ENCODE peak calls at places on chromosomes 6 and 20, in seven cellular contexts. One of them, this sample, is unnamed.
A peak's percentile ranks its signal among the peaks of the same experiment; 100 is the strongest.

GRCh38 chr20:62785381-62785780 is 10.9 kb upstream of the MRGBP start:
- DNase-seq in RWPE1: no peak
- DNase-seq in heart left ventricle: no peak
- DNase-seq in cardiac muscle cell: no peak
- DNase-seq in fibroblast of lung: no peak
- DNase-seq in heart right ventricle: no peak
- DNase-seq in right lobe of liver: no peak
- DNase-seq in this sample: no peak

GRCh38 chr6:132456700-132457143 is 55.4 kb upstream of the MOXD1 start:
- DNase-seq in cardiac muscle cell: peak; percentile 20
- DNase-seq in heart left ventricle: peak; percentile 73
- DNase-seq in right lobe of liver: no peak
- DNase-seq in fibroblast of lung: no peak
- DNase-seq in RWPE1: no peak
- DNase-seq in heart right ventricle: peak; percentile 58
- DNase-seq in this sample: no peak

GRCh38 chr6:107235521-107235920 is 120.2 kb upstream of the BEND3 start:
- DNase-seq in right lobe of liver: no peak
- DNase-seq in cardiac muscle cell: peak; percentile 55
- DNase-seq in RWPE1: no peak
- DNase-seq in heart left ventricle: no peak
- DNase-seq in heart right ventricle: no peak
- DNase-seq in fibroblast of lung: no peak
- DNase-seq in this sample: no peak

GRCh38 chr6:140140891-140141290 is 766.4 kb upstream of the CITED2 start:
- DNase-seq in cardiac muscle cell: no peak
- DNase-seq in fibroblast of lung: no peak
- DNase-seq in right lobe of liver: no peak
- DNase-seq in heart right ventricle: no peak
- DNase-seq in heart left ventricle: no peak
- DNase-seq in RWPE1: no peak
- DNase-seq in this sample: no peak

GRCh38 chr6:90179190-90180169 is 117.2 kb downstream of the BACH2 start:
- DNase-seq in RWPE1: no peak
- DNase-seq in heart right ventricle: no peak
- DNase-seq in right lobe of liver: no peak
- DNase-seq in heart left ventricle: no peak
- DNase-seq in cardiac muscle cell: peak; percentile 21
- DNase-seq in fibroblast of lung: no peak
- DNase-seq in this sample: no peak

GRCh38 chr6:132365319-132365907 is 35.9 kb downstream of the MOXD1 start:
- DNase-seq in RWPE1: no peak
- DNase-seq in right lobe of liver: no peak
- DNase-seq in fibroblast of lung: peak; percentile 87
- DNase-seq in heart left ventricle: no peak
- DNase-seq in cardiac muscle cell: peak; percentile 71
- DNase-seq in heart right ventricle: no peak
- DNase-seq in this sample: no peak

GRCh38 chr6:51972659-51973058 is 114.8 kb downstream of the PKHD1 start:
- DNase-seq in heart left ventricle: no peak
- DNase-seq in cardiac muscle cell: no peak
- DNase-seq in heart right ventricle: no peak
- DNase-seq in RWPE1: no peak
- DNase-seq in fibroblast of lung: no peak
- DNase-seq in right lobe of liver: no peak
- DNase-seq in this sample: no peak

GRCh38 chr20:48490976-48491657 is 336.7 kb downstream of the PREX1 start:
- DNase-seq in heart right ventricle: no peak
- DNase-seq in heart left ventricle: no peak
- DNase-seq in fibroblast of lung: no peak
- DNase-seq in RWPE1: no peak
- DNase-seq in right lobe of liver: no peak
- DNase-seq in cardiac muscle cell: no peak
- DNase-seq in this sample: peak; percentile 58

GRCh38 chr6:12169377-12169776 is 120.8 kb upstream of the EDN1 start:
- DNase-seq in heart right ventricle: no peak
- DNase-seq in RWPE1: no peak
- DNase-seq in fibroblast of lung: no peak
- DNase-seq in right lobe of liver: no peak
- DNase-seq in heart left ventricle: no peak
- DNase-seq in cardiac muscle cell: no peak
- DNase-seq in this sample: no peak

GRCh38 chr6:39941820-39942219 is 7.6 kb upstream of the MOCS1 start:
- DNase-seq in heart left ventricle: no peak
- DNase-seq in cardiac muscle cell: no peak
- DNase-seq in RWPE1: no peak
- DNase-seq in heart right ventricle: no peak
- DNase-seq in right lobe of liver: no peak
- DNase-seq in fibroblast of lung: no peak
- DNase-seq in this sample: peak; percentile 60

GRCh38 chr6:75089921-75090320 is 115.9 kb downstream of the COL12A1 start:
- DNase-seq in RWPE1: no peak
- DNase-seq in right lobe of liver: no peak
- DNase-seq in fibroblast of lung: no peak
- DNase-seq in heart left ventricle: peak; percentile 32
- DNase-seq in cardiac muscle cell: no peak
- DNase-seq in heart right ventricle: no peak
- DNase-seq in this sample: no peak

GRCh38 chr6:140045116-140045515 is 670.7 kb upstream of the CITED2 start:
- DNase-seq in heart left ventricle: no peak
- DNase-seq in RWPE1: no peak
- DNase-seq in fibroblast of lung: no peak
- DNase-seq in heart right ventricle: no peak
- DNase-seq in right lobe of liver: no peak
- DNase-seq in cardiac muscle cell: no peak
- DNase-seq in this sample: no peak

GRCh38 chr6:139940741-139941712 is 566.6 kb upstream of the CITED2 start:
- DNase-seq in heart right ventricle: no peak
- DNase-seq in right lobe of liver: no peak
- DNase-seq in fibroblast of lung: peak; percentile 37
- DNase-seq in heart left ventricle: no peak
- DNase-seq in RWPE1: no peak
- DNase-seq in cardiac muscle cell: peak; percentile 76
- DNase-seq in this sample: no peak

GRCh38 chr6:132623446-132623845 is 629 bp downstream of the TAAR2 start:
- DNase-seq in heart right ventricle: no peak
- DNase-seq in cardiac muscle cell: no peak
- DNase-seq in fibroblast of lung: no peak
- DNase-seq in right lobe of liver: no peak
- DNase-seq in RWPE1: no peak
- DNase-seq in heart left ventricle: no peak
- DNase-seq in this sample: no peak

GRCh38 chr20:35490736-35491181 is 35.4 kb downstream of the CEP250 start:
- DNase-seq in RWPE1: no peak
- DNase-seq in cardiac muscle cell: no peak
- DNase-seq in fibroblast of lung: no peak
- DNase-seq in heart right ventricle: no peak
- DNase-seq in right lobe of liver: no peak
- DNase-seq in heart left ventricle: no peak
- DNase-seq in this sample: no peak

GRCh38 chr6:133610271-133610840 is 278.6 kb upstream of the TCF21 start:
- DNase-seq in fibroblast of lung: peak; percentile 46
- DNase-seq in heart right ventricle: no peak
- DNase-seq in RWPE1: no peak
- DNase-seq in cardiac muscle cell: peak; percentile 36
- DNase-seq in right lobe of liver: no peak
- DNase-seq in heart left ventricle: no peak
- DNase-seq in this sample: no peak

GRCh38 chr20:16479666-16480065 is 93.6 kb downstream of the KIF16B start:
- DNase-seq in right lobe of liver: no peak
- DNase-seq in heart left ventricle: no peak
- DNase-seq in fibroblast of lung: no peak
- DNase-seq in cardiac muscle cell: no peak
- DNase-seq in heart right ventricle: no peak
- DNase-seq in RWPE1: no peak
- DNase-seq in this sample: no peak

GRCh38 chr6:105077592-105078463 is 102.0 kb downstream of the POPDC3 start:
- DNase-seq in RWPE1: peak; percentile 39
- DNase-seq in right lobe of liver: no peak
- DNase-seq in cardiac muscle cell: peak; percentile 68
- DNase-seq in fibroblast of lung: peak; percentile 40
- DNase-seq in heart right ventricle: no peak
- DNase-seq in heart left ventricle: no peak
- DNase-seq in this sample: no peak

GRCh38 chr20:46647469-46647868 is 3.8 kb downstream of the SLC13A3 start:
- DNase-seq in heart left ventricle: no peak
- DNase-seq in right lobe of liver: no peak
- DNase-seq in RWPE1: no peak
- DNase-seq in cardiac muscle cell: no peak
- DNase-seq in heart right ventricle: no peak
- DNase-seq in fibroblast of lung: no peak
- DNase-seq in this sample: no peak

GRCh38 chr6:156013155-156013554 is 557.5 kb upstream of the NOX3 start:
- DNase-seq in right lobe of liver: no peak
- DNase-seq in heart left ventricle: no peak
- DNase-seq in heart right ventricle: no peak
- DNase-seq in fibroblast of lung: no peak
- DNase-seq in RWPE1: no peak
- DNase-seq in cardiac muscle cell: no peak
- DNase-seq in this sample: no peak

GRCh38 chr6:156777866-156778614 is 862 bp downstream of the ARID1B start:
- DNase-seq in cardiac muscle cell: peak; percentile 64
- DNase-seq in right lobe of liver: peak; percentile 69
- DNase-seq in heart left ventricle: peak; percentile 88
- DNase-seq in heart right ventricle: peak; percentile 40
- DNase-seq in RWPE1: peak; percentile 44
- DNase-seq in fibroblast of lung: peak; percentile 63
- DNase-seq in this sample: no peak

GRCh38 chr20:13898012-13898612 is 92.3 kb downstream of the SEL1L2 start:
- DNase-seq in fibroblast of lung: no peak
- DNase-seq in cardiac muscle cell: no peak
- DNase-seq in RWPE1: peak; percentile 22
- DNase-seq in heart left ventricle: no peak
- DNase-seq in right lobe of liver: no peak
- DNase-seq in heart right ventricle: no peak
- DNase-seq in this sample: no peak

GRCh38 chr20:59771506-59772372 is 161.7 kb downstream of the SYCP2 start:
- DNase-seq in RWPE1: no peak
- DNase-seq in heart right ventricle: peak; percentile 32
- DNase-seq in cardiac muscle cell: no peak
- DNase-seq in right lobe of liver: no peak
- DNase-seq in fibroblast of lung: no peak
- DNase-seq in heart left ventricle: no peak
- DNase-seq in this sample: no peak
- H3K27ac ChIP-seq in RWPE1: no peak overlapping the region
- H3K27ac ChIP-seq in heart right ventricle: no peak overlapping the region
- H3K27ac ChIP-seq in cardiac muscle cell: no peak overlapping the region
- H3K27ac ChIP-seq in right lobe of liver: no peak overlapping the region
- H3K27ac ChIP-seq in fibroblast of lung: no peak overlapping the region
- H3K27ac ChIP-seq in heart left ventricle: no peak overlapping the region
- H3K27ac ChIP-seq in this sample: no peak overlapping the region

GRCh38 chr6:122610690-122611455 is 668 bp downstream of the PKIB start:
- DNase-seq in RWPE1: peak; percentile 7
- DNase-seq in fibroblast of lung: peak; percentile 56
- DNase-seq in cardiac muscle cell: peak; percentile 12
- DNase-seq in heart left ventricle: peak; percentile 67
- DNase-seq in heart right ventricle: no peak
- DNase-seq in right lobe of liver: peak; percentile 82
- DNase-seq in this sample: peak; percentile 74
- TF ChIP-seq CTCF in RWPE1: no peak
- TF ChIP-seq CTCF in fibroblast of lung: no peak
- TF ChIP-seq CTCF in cardiac muscle cell: no peak
- TF ChIP-seq CTCF in heart left ventricle: peak; percentile 3
- TF ChIP-seq CTCF in heart right ventricle: no peak
- TF ChIP-seq CTCF in right lobe of liver: no peak
- TF ChIP-seq CTCF in this sample: no peak

GRCh38 chr20:31715766-31716165 is 6.9 kb downstream of the BCL2L1 start:
- DNase-seq in right lobe of liver: no peak
- DNase-seq in RWPE1: no peak
- DNase-seq in heart right ventricle: no peak
- DNase-seq in fibroblast of lung: no peak
- DNase-seq in cardiac muscle cell: no peak
- DNase-seq in heart left ventricle: no peak
- DNase-seq in this sample: no peak
- H3K27ac ChIP-seq in right lobe of liver: no peak overlapping the region
- H3K27ac ChIP-seq in RWPE1: peak overlapping the region; percentile 64
- H3K27ac ChIP-seq in heart right ventricle: no peak overlapping the region
- H3K27ac ChIP-seq in fibroblast of lung: no peak overlapping the region
- H3K27ac ChIP-seq in cardiac muscle cell: no peak overlapping the region
- H3K27ac ChIP-seq in heart left ventricle: no peak overlapping the region
- H3K27ac ChIP-seq in this sample: peak overlapping the region; percentile 95

DNA sequence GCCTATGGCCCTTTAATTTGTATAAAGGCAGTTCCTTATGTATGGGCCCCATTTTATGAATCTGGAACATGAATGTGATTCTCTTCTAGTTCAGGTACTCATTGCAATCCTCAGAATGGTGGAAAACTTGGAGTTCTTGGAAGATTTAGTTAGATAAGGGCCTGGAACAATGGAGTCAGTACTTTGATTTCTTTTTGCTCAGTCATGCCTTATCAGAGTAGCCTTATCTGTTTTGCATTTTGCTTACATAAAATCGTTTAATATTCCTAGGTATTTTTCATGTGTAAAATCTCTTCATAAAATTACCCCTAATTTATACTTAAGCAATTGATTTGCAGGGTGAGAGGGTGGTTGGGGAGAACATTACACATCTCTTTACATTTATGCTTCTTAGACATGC is 160.6 kb downstream of the JARID2 start:
- DNase-seq in RWPE1: no peak
- DNase-seq in fibroblast of lung: no peak
- DNase-seq in heart left ventricle: no peak
- DNase-seq in cardiac muscle cell: no peak
- DNase-seq in right lobe of liver: no peak
- DNase-seq in heart right ventricle: no peak
- DNase-seq in this sample: no peak
- TF ChIP-seq CTCF in RWPE1: no peak
- TF ChIP-seq CTCF in fibroblast of lung: no peak
- TF ChIP-seq CTCF in heart left ventricle: no peak
- TF ChIP-seq CTCF in cardiac muscle cell: no peak
- TF ChIP-seq CTCF in right lobe of liver: no peak
- TF ChIP-seq CTCF in heart right ventricle: no peak
- TF ChIP-seq CTCF in this sample: no peak

This sample was measured in coronary artery.